ENCODE peak calls at places on chromosomes 1 and 21, in four cellular contexts. S is IMR-90, O is uterus, H is Peyer's patch. Z is an unnamed sample.
A peak's percentile ranks its signal among the peaks of the same experiment; 100 is the strongest.

GRCh38 chr21:41850085-41850484 is 29.1 kb downstream of the PRDM15 start:
- DNase-seq in S (no peak), O (no peak), H (no peak), Z (no peak)

GRCh38 chr1:80217377-80217986 is 1211.0 kb upstream of the ADGRL4 start:
- DNase-seq in S (peak; percentile 71), O (no peak), H (no peak), Z (no peak)

GRCh38 chr1:228903573-228904122 is 168.4 kb downstream of the RHOU start:
- DNase-seq in S (no peak), O (no peak), H (no peak), Z (no peak)

GRCh38 chr1:113126207-113126606 is 53.2 kb downstream of the LRIG2 start:
- DNase-seq in S (no peak), O (no peak), H (no peak), Z (no peak)

GRCh38 chr1:171910786-171911185 is 69.5 kb downstream of the DNM3 start:
- DNase-seq in S (no peak), O (no peak), H (no peak), Z (no peak)

GRCh38 chr1:57832616-57833015 is 408.8 kb upstream of the DAB1 start:
- DNase-seq in S (no peak), O (no peak), H (no peak), Z (no peak)

GRCh38 chr1:153643100-153643499 is 9.2 kb downstream of the CHTOP start:
- DNase-seq in S (no peak), O (no peak), H (peak; percentile 34), Z (no peak)

GRCh38 chr1:36321119-36321951 is 2.1 kb downstream of the EVA1B start:
- DNase-seq in S (peak; percentile 94), O (peak; percentile 93), H (peak; percentile 74), Z (peak; percentile 96)

GRCh38 chr1:59638172-59638800 is 176.5 kb upstream of the HOOK1 start:
- DNase-seq in S (peak; percentile 80), O (peak; percentile 38), H (no peak), Z (no peak)

GRCh38 chr1:172588296-172589291 is 55.6 kb downstream of the SUCO start:
- DNase-seq in S (peak; percentile 94), O (no peak), H (no peak), Z (no peak)

GRCh38 chr1:115153966-115154557 is 64.8 kb upstream of the TSPAN2 start:
- DNase-seq in S (no peak), O (no peak), H (no peak), Z (no peak)

GRCh38 chr21:36487641-36488307 is 7.9 kb upstream of the CLDN14 start:
- DNase-seq in S (peak; percentile 64), O (no peak), H (no peak), Z (no peak)

GRCh38 chr21:29232601-29233541 is 65.9 kb upstream of the BACH1 start:
- DNase-seq in S (peak; percentile 55), O (no peak), H (no peak), Z (no peak)

GRCh38 chr1:64403331-64403730 is 66.6 kb upstream of the CACHD1 start:
- DNase-seq in S (no peak), O (no peak), H (no peak), Z (no peak)

GRCh38 chr1:46552357-46553237 is 1.1 kb upstream of the KNCN start:
- DNase-seq in S (no peak), O (no peak), H (no peak), Z (no peak)

GRCh38 chr1:246969621-246970020 is 37.9 kb upstream of the AHCTF1 start:
- DNase-seq in S (no peak), O (no peak), H (no peak), Z (no peak)

GRCh38 chr1:165284471-165284870 is 72.0 kb downstream of the LMX1A start:
- DNase-seq in S (no peak), O (no peak), H (no peak), Z (no peak)

GRCh38 chr1:165279831-165280351 is 76.6 kb downstream of the LMX1A start:
- DNase-seq in S (no peak), O (no peak), H (no peak), Z (no peak)

GRCh38 chr1:165287329-165287728 is 69.2 kb downstream of the LMX1A start:
- DNase-seq in S (no peak), O (no peak), H (no peak), Z (no peak)

GRCh38 chr1:165281207-165281901 is 75.2 kb downstream of the LMX1A start:
- DNase-seq in S (no peak), O (no peak), H (no peak), Z (no peak)
- TF ChIP-seq CTCF in S (no peak), O (no peak), H (no peak), Z (no peak)

DNA sequence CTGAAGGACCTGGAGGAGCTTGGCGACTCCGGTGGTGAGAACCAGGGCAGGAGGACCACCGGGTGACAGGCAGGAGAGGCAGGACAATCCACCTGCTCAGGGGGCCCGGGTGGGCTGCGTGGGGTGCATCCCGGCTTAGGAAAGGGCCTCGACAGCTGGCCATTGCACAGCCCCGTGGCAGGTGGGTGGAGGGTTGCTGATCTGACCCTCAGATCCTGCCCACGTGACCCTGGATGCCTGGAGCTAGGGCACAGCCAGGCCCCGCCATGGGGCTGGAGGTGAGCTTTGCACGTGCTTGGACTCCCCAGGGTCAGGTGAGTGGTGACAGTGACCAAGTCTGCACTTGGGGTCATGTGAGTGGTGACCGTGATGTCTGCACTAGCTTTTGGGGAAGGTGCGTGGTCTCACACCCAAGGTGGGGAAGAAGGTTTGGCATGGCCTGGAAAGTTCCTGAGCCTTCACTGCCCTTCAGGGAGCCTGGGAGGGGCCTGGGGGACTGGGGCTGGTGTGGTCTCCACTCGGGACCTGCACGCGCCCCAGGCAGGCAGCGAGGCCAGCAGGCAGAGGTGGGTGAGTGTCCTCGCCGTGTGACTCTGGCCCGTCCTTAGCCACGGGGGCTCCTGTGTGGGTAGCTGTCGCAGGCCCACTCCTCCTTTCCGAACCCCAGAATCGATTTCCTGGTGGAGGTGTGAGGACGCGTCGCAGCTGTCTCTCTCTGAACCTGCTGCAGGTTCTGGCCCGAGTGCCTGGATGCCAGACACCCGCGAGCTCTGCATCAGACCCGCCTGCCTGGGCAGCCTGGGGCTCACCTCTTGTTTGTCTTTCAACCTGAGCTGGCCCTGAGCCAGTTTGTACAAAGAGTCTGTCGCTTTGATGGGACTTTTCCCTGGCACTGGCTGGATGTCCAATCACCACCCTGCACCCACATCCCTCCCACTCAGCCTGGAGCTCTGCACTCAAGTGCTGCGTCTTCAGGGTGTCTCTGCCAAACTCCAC is 35.9 kb upstream of the SLC19A1 start:
- DNase-seq in S (no peak), O (peak; percentile 11), H (peak; percentile 40), Z (no peak)
- TF ChIP-seq POLR2A in S (no peak), O (no peak), H (no peak), Z (no peak)

DNA sequence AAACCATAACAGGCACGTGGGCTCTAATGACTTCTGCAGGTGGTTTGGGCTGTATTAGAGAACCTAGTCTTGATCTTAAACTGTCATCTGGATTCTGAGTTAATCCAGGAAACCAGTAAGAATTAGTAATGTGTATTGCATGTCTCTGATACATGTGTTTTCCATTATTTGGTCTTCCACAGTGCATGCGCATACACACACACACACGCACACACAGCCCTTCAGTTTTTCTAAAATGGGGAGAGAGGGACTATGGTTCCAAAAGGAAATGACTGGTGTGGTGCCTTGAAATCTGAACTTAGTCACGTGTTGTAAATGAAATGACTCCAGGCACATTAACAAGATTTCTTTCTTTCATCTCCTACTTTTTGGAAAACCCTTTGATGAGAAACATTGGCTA is 67.6 kb downstream of the OLFML2B start:
- DNase-seq in S (peak; percentile 79), O (peak; percentile 45), H (no peak), Z (no peak)
- H3K4me3 ChIP-seq in S (no peak overlapping the region), O (no peak overlapping the region), H (no peak overlapping the region), Z (no peak overlapping the region)

DNA sequence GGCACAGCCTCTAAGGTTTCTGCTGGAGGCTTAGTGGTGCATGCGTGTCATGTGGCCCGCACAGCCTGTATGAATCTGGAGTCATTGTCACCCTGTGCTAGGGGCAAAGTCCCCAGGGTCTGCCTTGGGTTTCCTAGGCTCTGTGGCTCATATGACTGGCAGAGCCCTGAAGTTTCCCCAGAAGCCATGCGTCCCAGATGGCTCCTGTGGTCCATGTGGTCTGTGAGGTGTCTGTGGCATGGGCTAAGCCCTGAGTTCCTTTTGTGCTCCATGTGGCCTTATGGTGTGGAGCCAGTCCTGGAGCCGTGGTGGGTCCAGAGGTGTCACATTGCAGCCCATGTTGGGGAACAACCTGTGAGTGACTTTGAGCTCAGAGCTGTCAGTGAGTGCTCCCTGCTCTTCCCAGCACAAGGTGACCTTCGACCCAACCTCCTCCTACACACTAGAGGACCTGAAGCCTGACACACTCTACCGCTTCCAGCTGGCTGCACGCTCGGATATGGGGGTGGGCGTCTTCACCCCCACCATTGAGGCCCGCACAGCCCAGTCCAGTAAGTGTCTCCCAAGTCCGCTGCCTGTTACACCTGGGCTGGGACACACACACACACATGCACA is 57.8 kb upstream of the KDM4A start:
- DNase-seq in S (no peak), O (no peak), H (no peak), Z (no peak)
- TF ChIP-seq CTCF in S (no peak), O (no peak), H (no peak), Z (no peak)

GRCh38 chr1:77219166-77219887 is at the start of gene PIGK:
- DNase-seq in S (peak; percentile 79), O (peak; percentile 84), H (peak; percentile 95), Z (peak; percentile 85)
- TF ChIP-seq POLR2A in S (no peak), O (no peak), H (no peak), Z (no peak)

GRCh38 chr1:17617787-17618557 is 78.5 kb downstream of the ARHGEF10L start:
- DNase-seq in S (peak; percentile 43), O (peak; percentile 62), H (no peak), Z (peak; percentile 47)
- H3K4me3 ChIP-seq in S (no peak overlapping the region), O (peak overlapping the region; percentile 11), H (no peak overlapping the region), Z (no peak overlapping the region)

DNA sequence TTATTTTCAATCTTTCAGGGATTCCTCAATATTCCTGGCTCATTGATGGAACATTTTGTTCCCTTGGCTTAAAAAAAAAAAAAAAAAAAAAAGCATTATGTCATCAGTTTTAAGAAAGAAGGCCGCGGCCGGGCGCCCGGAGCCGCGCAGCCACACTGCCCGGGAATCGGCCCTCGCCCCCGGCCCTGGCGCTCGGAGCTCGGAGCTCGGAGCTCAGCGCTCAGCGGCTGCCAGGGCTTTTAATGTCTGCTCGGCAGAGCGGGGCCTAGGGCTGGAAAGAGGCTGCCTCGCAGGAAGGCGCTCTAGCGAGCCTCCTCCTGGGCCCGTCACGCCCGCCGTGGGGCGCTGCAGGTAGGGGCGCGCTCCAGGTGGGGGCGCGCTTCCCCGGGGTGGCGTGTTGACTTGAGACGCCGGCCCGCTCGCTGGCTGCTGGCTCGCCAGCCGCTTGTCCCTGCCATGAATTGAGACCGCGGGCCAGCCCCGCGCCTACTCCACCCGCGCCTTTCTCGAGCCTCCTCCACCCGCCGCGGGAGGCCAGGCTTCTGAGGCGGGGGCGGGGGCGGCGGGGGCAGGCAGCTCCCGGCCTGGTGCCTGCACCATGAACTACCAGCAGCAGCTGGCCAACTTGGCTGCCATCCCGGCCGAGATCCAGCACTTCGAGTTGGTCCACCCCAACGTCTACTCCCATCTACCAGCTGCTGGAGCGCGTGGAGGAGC is 5.4 kb upstream of the TDRD5 start:
- DNase-seq in S (no peak), O (peak; percentile 33), H (peak; percentile 55), Z (peak; percentile 89)
- TF ChIP-seq CTCF in S (peak; percentile 27), O (peak; percentile 33), H (no peak), Z (no peak)

GRCh38 chr1:160284220-160284781 is 632 bp downstream of the PEX19 start:
- DNase-seq in S (peak; percentile 76), O (no peak), H (peak; percentile 56), Z (no peak)
- TF ChIP-seq POLR2A in S (peak; percentile 33), O (no peak), H (peak; percentile 61), Z (no peak)

Z was measured in lower leg skin.